ENCODE peak calls at places on chromosomes 2 and 18, in six cellular contexts. One of them, this sample, is unnamed.
A peak's percentile ranks its signal among the peaks of the same experiment; 100 is the strongest.

GRCh38 chr2:148739454-148740105 is 95.0 kb downstream of the EPC2 start:
- DNase-seq in NAMALWA: no peak
- DNase-seq in activated T-helper 1 cell treated with Interleukin-2 at 50 U/mL for 16 hours: no peak
- DNase-seq in Ammon's horn: no peak
- DNase-seq in activated CD8-positive, alpha-beta memory T cell treated with anti-CD3 and anti-CD28 coated beads for 48 hours: no peak
- DNase-seq in substantia nigra: no peak
- DNase-seq in this sample: no peak

GRCh38 chr2:39216495-39217191 is 27.1 kb downstream of the CDKL4 start:
- DNase-seq in NAMALWA: no peak
- DNase-seq in activated T-helper 1 cell treated with Interleukin-2 at 50 U/mL for 16 hours: peak; percentile 65
- DNase-seq in Ammon's horn: no peak
- DNase-seq in activated CD8-positive, alpha-beta memory T cell treated with anti-CD3 and anti-CD28 coated beads for 48 hours: peak; percentile 45
- DNase-seq in substantia nigra: no peak
- DNase-seq in this sample: no peak

GRCh38 chr18:48894266-48894600 is 56.5 kb downstream of the SMAD7 start:
- DNase-seq in NAMALWA: no peak
- DNase-seq in activated T-helper 1 cell treated with Interleukin-2 at 50 U/mL for 16 hours: no peak
- DNase-seq in Ammon's horn: no peak
- DNase-seq in activated CD8-positive, alpha-beta memory T cell treated with anti-CD3 and anti-CD28 coated beads for 48 hours: no peak
- DNase-seq in substantia nigra: no peak
- DNase-seq in this sample: no peak

GRCh38 chr18:22676423-22676822 is 256.7 kb upstream of the RBBP8 start:
- DNase-seq in NAMALWA: no peak
- DNase-seq in activated T-helper 1 cell treated with Interleukin-2 at 50 U/mL for 16 hours: no peak
- DNase-seq in Ammon's horn: no peak
- DNase-seq in activated CD8-positive, alpha-beta memory T cell treated with anti-CD3 and anti-CD28 coated beads for 48 hours: no peak
- DNase-seq in substantia nigra: no peak
- DNase-seq in this sample: no peak

GRCh38 chr2:17621781-17622180 is 81.3 kb downstream of the VSNL1 start:
- DNase-seq in NAMALWA: no peak
- DNase-seq in activated T-helper 1 cell treated with Interleukin-2 at 50 U/mL for 16 hours: no peak
- DNase-seq in Ammon's horn: no peak
- DNase-seq in activated CD8-positive, alpha-beta memory T cell treated with anti-CD3 and anti-CD28 coated beads for 48 hours: no peak
- DNase-seq in substantia nigra: no peak
- DNase-seq in this sample: no peak

GRCh38 chr2:202780514-202781021 is 91.0 kb downstream of the ICA1L start:
- DNase-seq in NAMALWA: no peak
- DNase-seq in activated T-helper 1 cell treated with Interleukin-2 at 50 U/mL for 16 hours: no peak
- DNase-seq in Ammon's horn: no peak
- DNase-seq in activated CD8-positive, alpha-beta memory T cell treated with anti-CD3 and anti-CD28 coated beads for 48 hours: no peak
- DNase-seq in substantia nigra: no peak
- DNase-seq in this sample: no peak

GRCh38 chr2:98300475-98300874 is 45.8 kb upstream of the CNGA3 start:
- DNase-seq in NAMALWA: no peak
- DNase-seq in activated T-helper 1 cell treated with Interleukin-2 at 50 U/mL for 16 hours: no peak
- DNase-seq in Ammon's horn: no peak
- DNase-seq in activated CD8-positive, alpha-beta memory T cell treated with anti-CD3 and anti-CD28 coated beads for 48 hours: no peak
- DNase-seq in substantia nigra: no peak
- DNase-seq in this sample: no peak

GRCh38 chr2:127045792-127046501 is 61.0 kb downstream of the BIN1 start:
- DNase-seq in NAMALWA: no peak
- DNase-seq in activated T-helper 1 cell treated with Interleukin-2 at 50 U/mL for 16 hours: no peak
- DNase-seq in Ammon's horn: no peak
- DNase-seq in activated CD8-positive, alpha-beta memory T cell treated with anti-CD3 and anti-CD28 coated beads for 48 hours: no peak
- DNase-seq in substantia nigra: no peak
- DNase-seq in this sample: no peak

GRCh38 chr2:39730685-39731302 is 48.3 kb downstream of the THUMPD2 start:
- DNase-seq in NAMALWA: peak; percentile 70
- DNase-seq in activated T-helper 1 cell treated with Interleukin-2 at 50 U/mL for 16 hours: no peak
- DNase-seq in Ammon's horn: peak; percentile 45
- DNase-seq in activated CD8-positive, alpha-beta memory T cell treated with anti-CD3 and anti-CD28 coated beads for 48 hours: no peak
- DNase-seq in substantia nigra: no peak
- DNase-seq in this sample: no peak

GRCh38 chr2:150293771-150294170 is 193.7 kb downstream of the RND3 start:
- DNase-seq in NAMALWA: no peak
- DNase-seq in activated T-helper 1 cell treated with Interleukin-2 at 50 U/mL for 16 hours: no peak
- DNase-seq in Ammon's horn: no peak
- DNase-seq in activated CD8-positive, alpha-beta memory T cell treated with anti-CD3 and anti-CD28 coated beads for 48 hours: no peak
- DNase-seq in substantia nigra: no peak
- DNase-seq in this sample: no peak

GRCh38 chr2:75466708-75467311 is 93.9 kb downstream of the EVA1A start:
- DNase-seq in NAMALWA: peak; percentile 45
- DNase-seq in activated T-helper 1 cell treated with Interleukin-2 at 50 U/mL for 16 hours: no peak
- DNase-seq in Ammon's horn: no peak
- DNase-seq in activated CD8-positive, alpha-beta memory T cell treated with anti-CD3 and anti-CD28 coated beads for 48 hours: no peak
- DNase-seq in substantia nigra: no peak
- DNase-seq in this sample: no peak

GRCh38 chr2:232350804-232351685 is 27.5 kb upstream of the ALPP start:
- DNase-seq in NAMALWA: no peak
- DNase-seq in activated T-helper 1 cell treated with Interleukin-2 at 50 U/mL for 16 hours: no peak
- DNase-seq in Ammon's horn: no peak
- DNase-seq in activated CD8-positive, alpha-beta memory T cell treated with anti-CD3 and anti-CD28 coated beads for 48 hours: no peak
- DNase-seq in substantia nigra: no peak
- DNase-seq in this sample: no peak

GRCh38 chr2:58644992-58645391 is 403.9 kb upstream of the FANCL start:
- DNase-seq in NAMALWA: peak; percentile 29
- DNase-seq in activated T-helper 1 cell treated with Interleukin-2 at 50 U/mL for 16 hours: no peak
- DNase-seq in Ammon's horn: no peak
- DNase-seq in activated CD8-positive, alpha-beta memory T cell treated with anti-CD3 and anti-CD28 coated beads for 48 hours: no peak
- DNase-seq in substantia nigra: no peak
- DNase-seq in this sample: no peak

GRCh38 chr2:188367164-188367563 is 75.5 kb downstream of the GULP1 start:
- DNase-seq in NAMALWA: no peak
- DNase-seq in activated T-helper 1 cell treated with Interleukin-2 at 50 U/mL for 16 hours: no peak
- DNase-seq in Ammon's horn: no peak
- DNase-seq in activated CD8-positive, alpha-beta memory T cell treated with anti-CD3 and anti-CD28 coated beads for 48 hours: no peak
- DNase-seq in substantia nigra: no peak
- DNase-seq in this sample: peak; percentile 20

GRCh38 chr18:48871391-48872166 is 79.2 kb downstream of the SMAD7 start:
- DNase-seq in NAMALWA: peak; percentile 24
- DNase-seq in activated T-helper 1 cell treated with Interleukin-2 at 50 U/mL for 16 hours: no peak
- DNase-seq in Ammon's horn: no peak
- DNase-seq in activated CD8-positive, alpha-beta memory T cell treated with anti-CD3 and anti-CD28 coated beads for 48 hours: no peak
- DNase-seq in substantia nigra: no peak
- DNase-seq in this sample: no peak

GRCh38 chr18:54296017-54296416 is 26.7 kb downstream of the POLI start:
- DNase-seq in NAMALWA: peak; percentile 37
- DNase-seq in activated T-helper 1 cell treated with Interleukin-2 at 50 U/mL for 16 hours: no peak
- DNase-seq in Ammon's horn: no peak
- DNase-seq in activated CD8-positive, alpha-beta memory T cell treated with anti-CD3 and anti-CD28 coated beads for 48 hours: no peak
- DNase-seq in substantia nigra: no peak
- DNase-seq in this sample: no peak

GRCh38 chr2:53252115-53252514 is 515.5 kb upstream of the CHAC2 start:
- DNase-seq in NAMALWA: no peak
- DNase-seq in activated T-helper 1 cell treated with Interleukin-2 at 50 U/mL for 16 hours: no peak
- DNase-seq in Ammon's horn: no peak
- DNase-seq in activated CD8-positive, alpha-beta memory T cell treated with anti-CD3 and anti-CD28 coated beads for 48 hours: no peak
- DNase-seq in substantia nigra: no peak
- DNase-seq in this sample: no peak

GRCh38 chr2:48723125-48723524 is 32.4 kb downstream of the LHCGR start:
- DNase-seq in NAMALWA: no peak
- DNase-seq in activated T-helper 1 cell treated with Interleukin-2 at 50 U/mL for 16 hours: no peak
- DNase-seq in Ammon's horn: no peak
- DNase-seq in activated CD8-positive, alpha-beta memory T cell treated with anti-CD3 and anti-CD28 coated beads for 48 hours: no peak
- DNase-seq in substantia nigra: no peak
- DNase-seq in this sample: no peak

GRCh38 chr18:46148810-46149209 is 44.6 kb downstream of the HAUS1 start:
- DNase-seq in NAMALWA: peak; percentile 74
- DNase-seq in activated T-helper 1 cell treated with Interleukin-2 at 50 U/mL for 16 hours: no peak
- DNase-seq in Ammon's horn: peak; percentile 37
- DNase-seq in activated CD8-positive, alpha-beta memory T cell treated with anti-CD3 and anti-CD28 coated beads for 48 hours: no peak
- DNase-seq in substantia nigra: no peak
- DNase-seq in this sample: no peak

GRCh38 chr2:130986890-130987493 is 106.3 kb downstream of the FAM168B start:
- DNase-seq in NAMALWA: no peak
- DNase-seq in activated T-helper 1 cell treated with Interleukin-2 at 50 U/mL for 16 hours: no peak
- DNase-seq in Ammon's horn: no peak
- DNase-seq in activated CD8-positive, alpha-beta memory T cell treated with anti-CD3 and anti-CD28 coated beads for 48 hours: no peak
- DNase-seq in substantia nigra: no peak
- DNase-seq in this sample: no peak

GRCh38 chr18:24503182-24503581 is 42.7 kb downstream of the HRH4 start:
- DNase-seq in NAMALWA: no peak
- DNase-seq in activated T-helper 1 cell treated with Interleukin-2 at 50 U/mL for 16 hours: no peak
- DNase-seq in Ammon's horn: peak; percentile 61
- DNase-seq in activated CD8-positive, alpha-beta memory T cell treated with anti-CD3 and anti-CD28 coated beads for 48 hours: no peak
- DNase-seq in substantia nigra: no peak
- DNase-seq in this sample: no peak

GRCh38 chr2:181438298-181438697 is 18.9 kb upstream of the ITGA4 start:
- DNase-seq in NAMALWA: peak; percentile 39
- DNase-seq in activated T-helper 1 cell treated with Interleukin-2 at 50 U/mL for 16 hours: no peak
- DNase-seq in Ammon's horn: no peak
- DNase-seq in activated CD8-positive, alpha-beta memory T cell treated with anti-CD3 and anti-CD28 coated beads for 48 hours: no peak
- DNase-seq in substantia nigra: no peak
- DNase-seq in this sample: no peak

This sample was measured in brain pericyte.